ENCODE peak calls at places on chromosome 3, in four cellular contexts. E is IMR-90, I is H1, J is mesendoderm. C is an unnamed sample.
A peak's percentile ranks its signal among the peaks of the same experiment; 100 is the strongest.

GRCh38 chr3:139654637-139655365 is 23.0 kb downstream of the NMNAT3 start:
- DNase-seq in E (no peak), I (no peak), J (no peak), C (no peak)

GRCh38 chr3:189981668-189982067 is 139.0 kb downstream of the P3H2 start:
- DNase-seq in E (peak; percentile 89), J (no peak), I (no peak), C (no peak)

GRCh38 chr3:140552403-140552802 is 125.5 kb upstream of the TRIM42 start:
- DNase-seq in E (no peak), J (peak; percentile 38), I (no peak), C (no peak)

GRCh38 chr3:119149484-119149883 is 3.5 kb downstream of the TEX55 start:
- DNase-seq in I (no peak), E (peak; percentile 92), J (no peak), C (no peak)

GRCh38 chr3:37526511-37526910 is 335.2 kb upstream of the CTDSPL start:
- DNase-seq in J (no peak), I (no peak), E (peak; percentile 66), C (no peak)

GRCh38 chr3:61057491-61057890 is 193.8 kb downstream of the FHIT start:
- DNase-seq in J (no peak), I (no peak), E (no peak), C (no peak)

GRCh38 chr3:13204177-13204581 is 130.9 kb upstream of the IQSEC1 start:
- DNase-seq in J (no peak), E (no peak), I (no peak), C (no peak)

GRCh38 chr3:56254261-56254660 is 214.0 kb downstream of the ERC2 start:
- DNase-seq in E (no peak), J (peak; percentile 72), I (no peak), C (no peak)

GRCh38 chr3:105938101-105938500 is 69.3 kb upstream of the CBLB start:
- DNase-seq in E (peak; percentile 45), I (no peak), J (peak; percentile 7), C (no peak)

GRCh38 chr3:16060945-16061344 is 113.5 kb upstream of the GALNT15 start:
- DNase-seq in J (peak; percentile 37), I (no peak), E (peak; percentile 95), C (no peak)

GRCh38 chr3:74465652-74466415 is 148.6 kb downstream of the CNTN3 start:
- DNase-seq in E (peak; percentile 70), I (no peak), J (no peak), C (no peak)

GRCh38 chr3:73332558-73332957 is 271.1 kb downstream of the EBLN2 start:
- DNase-seq in J (no peak), E (no peak), I (no peak), C (no peak)

DNA sequence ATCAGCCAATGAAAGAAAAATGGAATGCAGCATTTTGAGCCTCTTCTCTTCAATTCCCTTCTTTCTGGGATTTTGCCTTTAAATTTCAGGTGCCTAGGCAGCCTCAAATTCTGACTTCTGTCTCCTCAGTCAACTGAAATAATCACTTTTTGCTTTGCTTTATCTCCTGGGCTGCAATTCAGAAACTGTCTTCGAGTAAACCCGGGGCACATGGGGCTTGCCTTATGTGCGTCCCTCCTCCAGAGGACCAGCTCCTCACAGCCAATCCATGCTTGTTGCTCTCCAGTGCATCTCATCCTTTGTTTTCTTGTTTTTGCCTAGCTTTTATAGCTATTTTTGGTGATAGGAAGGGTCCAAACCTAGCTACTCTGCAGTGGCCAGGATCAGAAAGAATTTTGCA is 8.8 kb downstream of the RTP3 start:
- DNase-seq in J (no peak), I (no peak), E (no peak), C (no peak)
- H4K5ac ChIP-seq in J (no peak overlapping the region), I (no peak overlapping the region), E (no peak overlapping the region), C (no peak overlapping the region)

GRCh38 chr3:48419597-48419996 is 10.3 kb downstream of the PLXNB1 start:
- DNase-seq in I (no peak), J (no peak), E (no peak), C (no peak)
- H3K79me1 ChIP-seq in I (peaks cover 17% of the 10 kb centered on the region), J (peaks cover 12% of the 10 kb centered on the region), E (peaks cover 6% of the 10 kb centered on the region), C (no peaks in the 10 kb centered on the region)

GRCh38 chr3:38536686-38537085 is 40.5 kb downstream of the EXOG start:
- DNase-seq in E (no peak), I (no peak), J (no peak), C (no peak)
- H4K5ac ChIP-seq in E (no peak overlapping the region), I (no peak overlapping the region), J (no peak overlapping the region), C (no peak overlapping the region)

GRCh38 chr3:126995254-126995770 is 12.4 kb downstream of the PLXNA1 start:
- DNase-seq in J (no peak), E (no peak), I (no peak), C (no peak)

GRCh38 chr3:126998320-126998719 is 15.4 kb downstream of the PLXNA1 start:
- DNase-seq in E (no peak), I (no peak), J (no peak), C (no peak)

GRCh38 chr3:126997455-126998038 is 14.6 kb downstream of the PLXNA1 start:
- DNase-seq in E (no peak), J (no peak), I (no peak), C (no peak)

GRCh38 chr3:126995926-126996512 is 13.1 kb downstream of the PLXNA1 start:
- DNase-seq in E (no peak), I (no peak), J (no peak), C (no peak)

GRCh38 chr3:126996905-126997304 is 14.0 kb downstream of the PLXNA1 start:
- DNase-seq in I (no peak), J (no peak), E (peak; percentile 15), C (no peak)
- H3K79me1 ChIP-seq in I (peaks cover 38% of the 10 kb centered on the region), J (peaks cover 35% of the 10 kb centered on the region), E (peaks cover 28% of the 10 kb centered on the region), C (no peaks in the 10 kb centered on the region)

DNA sequence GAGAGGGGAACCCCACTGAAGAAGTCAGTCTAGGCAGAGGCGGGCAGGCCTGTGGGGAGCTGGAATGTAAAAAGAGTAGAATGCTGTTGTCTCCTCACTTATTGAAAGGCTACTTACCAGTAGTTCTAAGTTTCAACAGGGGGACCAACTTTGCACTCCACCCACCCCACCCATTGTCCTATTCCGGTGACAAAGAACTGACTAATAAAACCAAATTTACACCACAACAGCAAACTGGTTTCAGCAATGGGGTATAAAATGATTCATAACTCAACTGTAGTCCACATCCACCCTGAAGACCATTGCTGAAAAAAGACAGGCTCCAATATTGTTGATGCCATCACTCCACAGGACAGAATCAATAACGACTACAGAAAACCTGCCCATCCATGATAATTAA is 80.2 kb downstream of the ABI3BP start:
- DNase-seq in E (no peak), I (no peak), J (no peak), C (no peak)
- H4K5ac ChIP-seq in E (no peak overlapping the region), I (no peak overlapping the region), J (no peak overlapping the region), C (no peak overlapping the region)

GRCh38 chr3:66406186-66406585 is 94.6 kb downstream of the LRIG1 start:
- DNase-seq in I (no peak), E (no peak), J (no peak), C (no peak)

GRCh38 chr3:66406841-66407240 is 94.0 kb downstream of the LRIG1 start:
- DNase-seq in J (no peak), E (no peak), I (no peak), C (no peak)

GRCh38 chr3:66404246-66404645 is 96.6 kb downstream of the LRIG1 start:
- DNase-seq in I (no peak), J (no peak), E (no peak), C (no peak)

GRCh38 chr3:66404903-66405700 is 95.7 kb downstream of the LRIG1 start:
- DNase-seq in I (no peak), J (no peak), E (no peak), C (no peak)

GRCh38 chr3:66405701-66406091 is 95.1 kb downstream of the LRIG1 start:
- DNase-seq in J (peak; percentile 42), E (peak; percentile 94), I (no peak), C (no peak)
- H3K79me1 ChIP-seq in J (no peaks in the 10 kb centered on the region), E (peaks cover 6% of the 10 kb centered on the region), I (peaks cover 5% of the 10 kb centered on the region), C (peaks cover 3% of the 10 kb centered on the region)

GRCh38 chr3:43997788-43998373 is 243.8 kb upstream of the TOPAZ1 start:
- DNase-seq in I (no peak), J (peak; percentile 52), E (no peak), C (no peak)
- H4K5ac ChIP-seq in I (no peak overlapping the region), J (no peak overlapping the region), E (no peak overlapping the region), C (no peak overlapping the region)

DNA sequence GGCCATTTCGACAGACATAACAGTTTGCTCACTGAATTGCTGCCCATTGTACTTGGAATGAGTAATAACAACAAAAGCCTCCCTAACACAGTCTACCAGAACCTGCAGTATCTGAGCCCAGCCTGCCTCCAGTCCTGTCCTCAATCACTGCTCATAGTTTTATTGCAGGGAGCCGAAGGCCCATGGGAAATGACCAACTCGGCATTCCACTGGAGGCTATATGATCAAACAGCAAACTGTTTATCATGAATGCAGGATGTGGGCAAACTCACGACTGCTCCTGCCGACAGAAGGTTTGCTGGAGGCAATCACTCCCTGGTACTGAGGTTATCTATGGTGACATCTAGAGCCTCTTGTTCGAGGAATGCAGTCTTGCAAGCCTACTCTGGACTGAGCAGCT is 46.3 kb downstream of the LSM3 start:
- DNase-seq in I (no peak), J (peak; percentile 59), E (peak; percentile 51), C (no peak)
- H3K79me1 ChIP-seq in I (no peaks in the 10 kb centered on the region), J (no peaks in the 10 kb centered on the region), E (no peaks in the 10 kb centered on the region), C (no peaks in the 10 kb centered on the region)

DNA sequence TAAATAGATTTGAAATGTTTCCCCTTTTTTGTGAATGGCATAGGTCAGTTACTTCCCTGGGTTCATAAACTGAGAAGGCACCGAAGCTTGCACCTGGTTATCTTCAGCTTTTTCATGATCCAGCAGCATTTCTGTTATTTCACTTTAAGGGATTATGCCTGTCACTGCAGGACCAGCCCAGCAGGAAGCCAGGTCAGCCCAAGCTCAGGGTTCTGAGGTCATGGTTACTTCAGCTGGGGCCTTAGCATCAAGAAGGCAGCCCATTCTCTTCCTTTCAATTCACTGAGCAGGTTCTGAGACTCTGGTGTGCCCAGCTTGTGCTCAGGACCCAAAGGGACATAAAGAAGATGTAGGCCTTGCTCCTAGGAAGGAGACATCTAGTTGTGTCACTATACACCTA is 124.6 kb downstream of the CTNNB1 start:
- DNase-seq in J (peak; percentile 24), I (no peak), E (no peak), C (no peak)
- H4K5ac ChIP-seq in J (no peak overlapping the region), I (no peak overlapping the region), E (no peak overlapping the region), C (no peak overlapping the region)

DNA sequence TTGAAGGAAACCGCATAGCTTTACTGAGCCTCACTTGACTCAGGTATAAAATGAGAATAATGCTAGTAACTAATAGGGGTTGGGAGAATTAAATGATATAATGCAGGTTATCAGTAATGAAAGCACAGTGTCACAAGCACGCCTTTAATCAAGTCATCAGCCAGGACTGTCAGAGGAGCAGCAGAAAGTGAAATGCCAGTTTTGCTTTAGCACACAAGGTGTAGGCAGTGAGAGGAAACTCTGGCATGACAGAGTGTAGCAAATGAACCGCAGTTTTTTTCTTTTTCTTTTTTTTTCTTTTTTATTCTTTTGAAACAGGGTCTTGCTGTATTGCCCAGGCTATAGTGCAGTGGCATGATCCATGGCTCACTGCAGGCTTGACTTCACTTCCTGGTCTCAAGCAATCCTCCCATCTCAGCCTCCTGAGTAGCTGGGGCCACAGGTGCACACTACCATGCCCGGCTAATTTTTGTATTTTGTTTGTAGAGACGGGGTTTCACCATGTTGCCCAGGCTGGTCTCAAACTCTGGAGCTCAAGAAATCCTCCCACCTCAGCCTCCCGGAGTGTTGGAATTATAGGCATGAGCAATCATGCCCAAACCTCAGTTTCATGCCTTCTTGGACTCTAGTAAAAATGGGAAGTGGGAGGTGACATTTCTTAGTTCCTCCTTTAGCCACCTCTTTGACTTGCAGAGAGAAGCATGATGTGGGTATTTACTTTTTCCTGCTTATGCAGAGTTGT is 9.7 kb upstream of the SCAANT1 start:
- DNase-seq in I (no peak), J (no peak), E (no peak), C (no peak)
- H3K79me1 ChIP-seq in I (peaks cover 4% of the 10 kb centered on the region), J (peaks cover 18% of the 10 kb centered on the region), E (peaks cover 72% of the 10 kb centered on the region), C (peaks cover 2% of the 10 kb centered on the region)

C was measured in H9.